ENCODE peak calls at places on chromosome 19, in six cellular contexts. One of them, this sample, is unnamed.

GRCh38 chr19:15113245-15114152 is 6.3 kb downstream of the SYDE1 start:
- DNase-seq in ovary: no peak
- DNase-seq in Caco-2: no peak
- DNase-seq in activated CD8-positive, alpha-beta memory T cell treated with anti-CD3 and anti-CD28 coated beads for 48 hours: no peak
- DNase-seq in AG04450: no peak
- DNase-seq in thoracic aorta: no peak
- DNase-seq in this sample: no peak

GRCh38 chr19:1503089-1503924 is 9.5 kb downstream of the ADAMTSL5 start:
- DNase-seq in Caco-2: peak
- DNase-seq in activated CD8-positive, alpha-beta memory T cell treated with anti-CD3 and anti-CD28 coated beads for 48 hours: peak
- DNase-seq in ovary: peak
- DNase-seq in AG04450: no peak
- DNase-seq in thoracic aorta: no peak
- DNase-seq in this sample: peak

GRCh38 chr19:18086590-18087138 is at the start of gene IL12RB1:
- DNase-seq in thoracic aorta: no peak
- DNase-seq in AG04450: no peak
- DNase-seq in Caco-2: no peak
- DNase-seq in activated CD8-positive, alpha-beta memory T cell treated with anti-CD3 and anti-CD28 coated beads for 48 hours: no peak
- DNase-seq in ovary: no peak
- DNase-seq in this sample: no peak

GRCh38 chr19:15450528-15450890 is 753 bp upstream of the WIZ start:
- DNase-seq in ovary: peak
- DNase-seq in AG04450: no peak
- DNase-seq in activated CD8-positive, alpha-beta memory T cell treated with anti-CD3 and anti-CD28 coated beads for 48 hours: no peak
- DNase-seq in Caco-2: no peak
- DNase-seq in thoracic aorta: no peak
- DNase-seq in this sample: no peak

GRCh38 chr19:56155124-56155687 is 14.1 kb downstream of the ZNF444 start:
- DNase-seq in AG04450: no peak
- DNase-seq in activated CD8-positive, alpha-beta memory T cell treated with anti-CD3 and anti-CD28 coated beads for 48 hours: no peak
- DNase-seq in ovary: no peak
- DNase-seq in Caco-2: no peak
- DNase-seq in thoracic aorta: no peak
- DNase-seq in this sample: no peak

GRCh38 chr19:57668635-57669034 is at the start of gene ZSCAN4:
- DNase-seq in thoracic aorta: no peak
- DNase-seq in activated CD8-positive, alpha-beta memory T cell treated with anti-CD3 and anti-CD28 coated beads for 48 hours: no peak
- DNase-seq in AG04450: no peak
- DNase-seq in ovary: no peak
- DNase-seq in Caco-2: no peak
- DNase-seq in this sample: no peak

GRCh38 chr19:18007939-18008673 is at the start of gene ARRDC2:
- DNase-seq in Caco-2: no peak
- DNase-seq in activated CD8-positive, alpha-beta memory T cell treated with anti-CD3 and anti-CD28 coated beads for 48 hours: peak
- DNase-seq in AG04450: peak
- DNase-seq in thoracic aorta: peak
- DNase-seq in ovary: peak
- DNase-seq in this sample: peak

GRCh38 chr19:46355234-46355990 is 8.5 kb downstream of the PPP5C start:
- DNase-seq in activated CD8-positive, alpha-beta memory T cell treated with anti-CD3 and anti-CD28 coated beads for 48 hours: no peak
- DNase-seq in Caco-2: peak
- DNase-seq in ovary: no peak
- DNase-seq in thoracic aorta: no peak
- DNase-seq in AG04450: no peak
- DNase-seq in this sample: no peak

GRCh38 chr19:4115050-4115817 is 8.7 kb downstream of the MAP2K2 start:
- DNase-seq in ovary: no peak
- DNase-seq in Caco-2: no peak
- DNase-seq in AG04450: no peak
- DNase-seq in thoracic aorta: no peak
- DNase-seq in activated CD8-positive, alpha-beta memory T cell treated with anti-CD3 and anti-CD28 coated beads for 48 hours: no peak
- DNase-seq in this sample: no peak

GRCh38 chr19:21749090-21749489 is 18.3 kb downstream of the ZNF100 start:
- DNase-seq in thoracic aorta: no peak
- DNase-seq in activated CD8-positive, alpha-beta memory T cell treated with anti-CD3 and anti-CD28 coated beads for 48 hours: no peak
- DNase-seq in ovary: no peak
- DNase-seq in Caco-2: no peak
- DNase-seq in AG04450: no peak
- DNase-seq in this sample: no peak

GRCh38 chr19:410243-410781 is 1.4 kb upstream of the C2CD4C start:
- DNase-seq in ovary: no peak
- DNase-seq in activated CD8-positive, alpha-beta memory T cell treated with anti-CD3 and anti-CD28 coated beads for 48 hours: no peak
- DNase-seq in AG04450: no peak
- DNase-seq in thoracic aorta: no peak
- DNase-seq in Caco-2: no peak
- DNase-seq in this sample: no peak

GRCh38 chr19:47729799-47730520 is 15.4 kb upstream of the NOP53 start:
- DNase-seq in thoracic aorta: no peak
- DNase-seq in activated CD8-positive, alpha-beta memory T cell treated with anti-CD3 and anti-CD28 coated beads for 48 hours: no peak
- DNase-seq in Caco-2: peak
- DNase-seq in AG04450: no peak
- DNase-seq in ovary: peak
- DNase-seq in this sample: peak

GRCh38 chr19:55552206-55552605 is 6.9 kb upstream of the SBK3 start:
- DNase-seq in thoracic aorta: no peak
- DNase-seq in Caco-2: no peak
- DNase-seq in ovary: no peak
- DNase-seq in activated CD8-positive, alpha-beta memory T cell treated with anti-CD3 and anti-CD28 coated beads for 48 hours: no peak
- DNase-seq in AG04450: no peak
- DNase-seq in this sample: no peak

GRCh38 chr19:11381535-11382369 is 2.4 kb downstream of the EPOR start:
- DNase-seq in Caco-2: peak
- DNase-seq in activated CD8-positive, alpha-beta memory T cell treated with anti-CD3 and anti-CD28 coated beads for 48 hours: peak
- DNase-seq in AG04450: no peak
- DNase-seq in ovary: peak
- DNase-seq in thoracic aorta: no peak
- DNase-seq in this sample: peak

GRCh38 chr19:10395853-10396355 is 7.4 kb downstream of the CDC37 start:
- DNase-seq in Caco-2: no peak
- DNase-seq in AG04450: no peak
- DNase-seq in ovary: no peak
- DNase-seq in thoracic aorta: no peak
- DNase-seq in activated CD8-positive, alpha-beta memory T cell treated with anti-CD3 and anti-CD28 coated beads for 48 hours: no peak
- DNase-seq in this sample: no peak

This sample was measured in T47D.